ENCODE peak calls at places on chromosome 19, in six cellular contexts. T, R, A, U, K and V are unnamed samples.

GRCh38 chr19:39390460-39390758 is 497 bp downstream of the PAF1 start:
- DNase-seq in R (no peak), K (peak; percentile 78), T (peak; percentile 74), U (peak; percentile 45), A (no peak), V (peak; percentile 68)

GRCh38 chr19:38706792-38707511 is 37.3 kb downstream of the CAPN12 start:
- DNase-seq in A (no peak), K (no peak), U (no peak), R (no peak), T (no peak), V (no peak)

GRCh38 chr19:33458171-33458633 is 63.4 kb downstream of the PEPD start:
- DNase-seq in U (no peak), T (peak; percentile 10), A (no peak), R (no peak), K (no peak), V (no peak)

GRCh38 chr19:17757125-17757524 is 5.8 kb downstream of the FCHO1 start:
- DNase-seq in U (peak; percentile 79), K (peak; percentile 26), T (peak; percentile 51), A (no peak), R (peak; percentile 50), V (no peak)

GRCh38 chr19:46404884-46405658 is 8.3 kb downstream of the CCDC8 start:
- DNase-seq in U (peak; percentile 14), T (peak; percentile 38), R (no peak), K (no peak), A (no peak), V (no peak)

GRCh38 chr19:49705919-49706318 is 15.0 kb downstream of the CPT1C start:
- DNase-seq in R (no peak), A (no peak), T (no peak), K (no peak), U (no peak), V (no peak)

GRCh38 chr19:16829822-16830289 is 658 bp downstream of the SIN3B start:
- DNase-seq in T (no peak), K (no peak), A (no peak), U (no peak), R (no peak), V (no peak)

GRCh38 chr19:58474997-58475713 is 997 bp upstream of the ZNF446 start:
- DNase-seq in A (no peak), K (no peak), T (no peak), R (no peak), U (no peak), V (no peak)

GRCh38 chr19:18460313-18460712 is 22.4 kb upstream of the ISYNA1 start:
- DNase-seq in A (no peak), K (peak; percentile 79), T (no peak), U (peak; percentile 89), R (peak; percentile 86), V (no peak)

GRCh38 chr19:15701757-15702589 is 25.9 kb upstream of the OR10H2 start:
- DNase-seq in U (no peak), K (no peak), T (no peak), A (no peak), R (no peak), V (no peak)

GRCh38 chr19:45467115-45467455 is 711 bp upstream of the FOSB start:
- DNase-seq in K (no peak), A (no peak), T (no peak), R (no peak), U (no peak), V (no peak)

GRCh38 chr19:30864460-30865215 is 484.6 kb downstream of the TSHZ3 start:
- DNase-seq in A (no peak), K (no peak), R (no peak), T (no peak), U (no peak), V (no peak)

GRCh38 chr19:30911491-30911890 is 437.7 kb downstream of the TSHZ3 start:
- DNase-seq in U (no peak), A (no peak), K (no peak), R (no peak), T (no peak), V (no peak)

GRCh38 chr19:40283414-40284250 is 1.5 kb downstream of the AKT2 start:
- DNase-seq in R (peak; percentile 19), U (no peak), K (no peak), A (no peak), T (no peak), V (no peak)

GRCh38 chr19:29098863-29099481 is 114.0 kb downstream of the UQCRFS1 start:
- DNase-seq in A (no peak), T (peak; percentile 82), K (peak; percentile 36), U (peak; percentile 63), R (peak; percentile 77), V (no peak)

GRCh38 chr19:10587022-10587838 is at the start of gene AP1M2:
- DNase-seq in A (no peak), R (no peak), T (peak; percentile 65), K (no peak), U (peak; percentile 37), V (no peak)

GRCh38 chr19:13275016-13275722 is 125.0 kb downstream of the IER2 start:
- DNase-seq in R (no peak), T (no peak), U (no peak), A (no peak), K (no peak), V (no peak)

GRCh38 chr19:45160870-45161714 is at the start of gene NKPD1:
- DNase-seq in R (no peak), T (peak; percentile 65), U (peak; percentile 58), K (no peak), A (no peak), V (no peak)

GRCh38 chr19:16234552-16235445 is 37.1 kb downstream of the AP1M1 start:
- DNase-seq in K (no peak), R (no peak), T (no peak), U (no peak), A (no peak), V (no peak)

GRCh38 chr19:40253611-40254092 is 27.2 kb upstream of the CCNP start:
- DNase-seq in A (no peak), R (no peak), K (no peak), T (no peak), U (no peak), V (no peak)

GRCh38 chr19:45468803-45469131 is 971 bp downstream of the FOSB start:
- DNase-seq in A (no peak), K (no peak), R (no peak), T (peak; percentile 47), U (no peak), V (no peak)

GRCh38 chr19:39151209-39151608 is 25.6 kb downstream of the PAK4 start:
- DNase-seq in A (no peak), K (no peak), U (no peak), T (no peak), R (no peak), V (no peak)

GRCh38 chr19:38545596-38545995 is 72.2 kb downstream of the MAP4K1 start:
- DNase-seq in A (no peak), T (no peak), K (no peak), R (no peak), U (no peak), V (no peak)

GRCh38 chr19:17830567-17831418 is 9.5 kb upstream of the INSL3 start:
- DNase-seq in R (peak; percentile 67), A (no peak), T (peak; percentile 46), U (peak; percentile 94), K (peak; percentile 55), V (peak; percentile 24)

GRCh38 chr19:20197747-20198146 is 30.7 kb downstream of the ZNF486 start:
- DNase-seq in A (no peak), U (no peak), T (no peak), K (no peak), R (no peak), V (no peak)
- H3K9me3 ChIP-seq in A (no peaks in the 10 kb centered on the region), U (peaks cover 33% of the 10 kb centered on the region), T (peaks cover 68% of the 10 kb centered on the region), K (no peaks in the 10 kb centered on the region), R (peaks cover 30% of the 10 kb centered on the region), V (peaks cover 25% of the 10 kb centered on the region)

GRCh38 chr19:9507285-9507684 is 8.9 kb upstream of the ZNF560 start:
- DNase-seq in K (no peak), A (no peak), R (no peak), U (no peak), T (no peak), V (no peak)
- H3K9me3 ChIP-seq in K (no peaks in the 10 kb centered on the region), A (no peaks in the 10 kb centered on the region), R (peaks cover 15% of the 10 kb centered on the region), U (peaks cover 61% of the 10 kb centered on the region), T (peaks cover 50% of the 10 kb centered on the region), V (no peaks in the 10 kb centered on the region)

GRCh38 chr19:52028027-52028779 is at the start of gene ZNF614:
- DNase-seq in T (peak; percentile 88), R (peak; percentile 86), U (peak; percentile 91), K (peak; percentile 81), A (peak; percentile 43), V (peak; percentile 57)
- H3K9me3 ChIP-seq in T (peaks cover 54% of the 10 kb centered on the region), R (peaks cover 18% of the 10 kb centered on the region), U (peaks cover 39% of the 10 kb centered on the region), K (peaks cover 2% of the 10 kb centered on the region), A (no peaks in the 10 kb centered on the region), V (peaks cover 56% of the 10 kb centered on the region)

DNA sequence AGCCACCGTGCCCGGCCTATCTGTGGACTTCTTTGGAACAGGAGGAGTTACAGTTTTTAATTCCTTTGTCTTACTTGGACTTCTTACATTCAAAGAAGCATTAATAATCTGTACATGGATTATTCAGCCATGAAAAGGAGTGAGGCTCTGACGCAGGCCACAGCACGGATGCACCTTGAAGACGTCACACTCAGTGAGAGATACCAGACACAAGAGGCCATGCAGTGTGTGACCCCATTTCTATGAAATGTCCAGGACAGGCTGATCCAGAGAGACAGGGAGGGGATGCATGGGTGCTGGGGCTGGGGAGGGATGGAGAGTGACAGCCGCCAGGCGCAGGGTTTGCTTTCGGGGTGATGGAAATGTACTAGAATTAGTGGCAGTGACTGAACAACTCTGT is 25.5 kb downstream of the PIP5K1C start:
- DNase-seq in R (no peak), A (no peak), T (no peak), K (no peak), U (no peak), V (no peak)
- H3K9me3 ChIP-seq in R (no peaks in the 10 kb centered on the region), A (no peaks in the 10 kb centered on the region), T (no peaks in the 10 kb centered on the region), K (no peaks in the 10 kb centered on the region), U (no peaks in the 10 kb centered on the region), V (no peaks in the 10 kb centered on the region)